ENCODE peak calls at places on chromosomes 3 and 15, in ten cellular contexts. Z is NCI-H187; B is dermis microvascular lymphatic vessel endothelial cell; Y is stimulated activated CD8-positive, alpha-beta memory T cell treated with anti-CD3 and anti-CD28 coated beads, Interleukin-15, amount 100 ng/mL, for 24 hours; X is T-cell; G is CD14-positive monocyte; Q is COLO829; E is HTR-8/SVneo; L is AG20443; A is iris pigment epithelial cell. V is an unnamed sample.

GRCh38 chr3:64918989-64919388 is 231.2 kb upstream of the ADAMTS9 start:
- DNase-seq in Z (no peak), G (no peak), Q (no peak), L (no peak), Y (no peak), A (no peak), E (no peak), X (no peak), B (no peak), V (no peak)

GRCh38 chr3:41297750-41298149 is 98.4 kb downstream of the CTNNB1 start:
- DNase-seq in E (no peak), X (no peak), Y (no peak), G (no peak), L (no peak), Z (no peak), A (no peak), B (no peak), Q (no peak), V (no peak)

GRCh38 chr3:194035406-194036138 is 100.4 kb upstream of the HES1 start:
- DNase-seq in X (no peak), Z (no peak), Q (no peak), B (no peak), L (no peak), G (no peak), E (no peak), Y (no peak), A (no peak), V (no peak)

GRCh38 chr15:71747128-71748083 is 62.9 kb upstream of the NR2E3 start:
- DNase-seq in L (peak), B (no peak), Z (no peak), Y (no peak), X (no peak), G (no peak), Q (peak), E (peak), A (peak), V (no peak)

GRCh38 chr3:84724877-84725276 is 233.9 kb upstream of the CADM2 start:
- DNase-seq in G (no peak), Q (peak), X (no peak), A (peak), B (no peak), Z (no peak), E (peak), Y (no peak), L (peak), V (peak)

GRCh38 chr3:129689036-129689435 is 82.6 kb upstream of the PLXND1 start:
- DNase-seq in Y (no peak), Z (no peak), X (no peak), Q (no peak), B (no peak), E (no peak), A (no peak), G (no peak), L (no peak), V (no peak)

GRCh38 chr3:112084980-112085697 is 1.1 kb upstream of the C3orf52 start:
- DNase-seq in L (no peak), B (no peak), Z (no peak), Y (no peak), A (no peak), Q (no peak), G (no peak), E (no peak), X (no peak), V (no peak)

GRCh38 chr15:42144841-42145375 is 11.5 kb downstream of the PLA2G4F start:
- DNase-seq in Y (no peak), A (no peak), G (no peak), X (no peak), L (no peak), Q (no peak), B (no peak), Z (no peak), E (no peak), V (no peak)

GRCh38 chr3:134600685-134601502 is 49.9 kb downstream of the KY start:
- DNase-seq in L (peak), Z (peak), E (peak), X (peak), Y (peak), G (peak), B (no peak), Q (peak), A (peak), V (peak)

GRCh38 chr3:176578316-176578715 is 619.0 kb downstream of the TBL1XR1 start:
- DNase-seq in Y (no peak), L (no peak), X (no peak), Q (no peak), A (no peak), E (no peak), G (no peak), Z (no peak), B (no peak), V (no peak)

GRCh38 chr3:186109897-186110803 is 1.3 kb upstream of the ETV5 start:
- DNase-seq in E (peak), X (no peak), A (peak), G (no peak), B (no peak), Q (no peak), Y (no peak), L (peak), Z (no peak), V (no peak)

GRCh38 chr15:49038382-49038781 is 7.9 kb downstream of the SECISBP2L start:
- DNase-seq in B (no peak), G (no peak), E (no peak), Z (no peak), Q (no peak), X (no peak), Y (no peak), A (no peak), L (no peak), V (no peak)

GRCh38 chr3:69282191-69282590 is 103.7 kb downstream of the FRMD4B start:
- DNase-seq in G (no peak), E (no peak), X (peak), Y (no peak), B (no peak), A (no peak), L (no peak), Q (no peak), Z (no peak), V (no peak)